ENCODE peak calls at places on chromosomes 4 and X, in four cellular contexts. N is HCT116, M is breast epithelium, K is uterus. Y is an unnamed sample.

GRCh38 chr4:88661724-88662123 is 35.9 kb downstream of the NAP1L5 start:
- DNase-seq in N (no peak), M (no peak), K (no peak), Y (no peak)

GRCh38 chrX:72123471-72124185 is 8.1 kb downstream of the RTL5 start:
- DNase-seq in N (no peak), M (peak; percentile 63), K (no peak), Y (peak; percentile 72)

GRCh38 chrX:72020788-72021187 is 110.1 kb downstream of the NHSL2 start:
- DNase-seq in N (no peak), M (no peak), K (no peak), Y (no peak)

GRCh38 chrX:109312757-109313156 is 169.1 kb downstream of the GUCY2F start:
- DNase-seq in N (no peak), M (no peak), K (no peak), Y (no peak)

GRCh38 chr4:27702710-27703431 is 842.2 kb downstream of the STIM2 start:
- DNase-seq in N (peak; percentile 19), M (no peak), K (no peak), Y (no peak)

GRCh38 chrX:78595901-78596502 is 63.1 kb downstream of the RTL3 start:
- DNase-seq in N (no peak), M (no peak), K (no peak), Y (peak; percentile 36)

GRCh38 chr4:165874072-165874798 is 1.2 kb downstream of the TLL1 start:
- DNase-seq in N (no peak), M (no peak), K (no peak), Y (peak; percentile 78)

GRCh38 chrX:9311411-9312160 is 153.3 kb upstream of the TBL1X start:
- DNase-seq in N (no peak), M (no peak), K (no peak), Y (no peak)

GRCh38 chr4:23929248-23929647 is 39.4 kb upstream of the PPARGC1A start:
- DNase-seq in N (no peak), M (no peak), K (no peak), Y (no peak)

GRCh38 chr4:139665690-139666529 is at the start of gene MGST2:
- DNase-seq in N (no peak), M (peak; percentile 35), K (peak; percentile 63), Y (peak; percentile 85)

GRCh38 chrX:153601511-153602110 is 2.7 kb upstream of the CCNQ start:
- DNase-seq in N (no peak), M (no peak), K (no peak), Y (no peak)

GRCh38 chr4:125736057-125736456 is 421.3 kb downstream of the FAT4 start:
- DNase-seq in N (no peak), M (no peak), K (no peak), Y (no peak)

GRCh38 chr4:114773341-114773740 is 174.7 kb downstream of the UGT8 start:
- DNase-seq in N (no peak), M (no peak), K (no peak), Y (no peak)

GRCh38 chr4:107283587-107284559 is 247.8 kb upstream of the DKK2 start:
- DNase-seq in N (no peak), M (no peak), K (no peak), Y (no peak)

GRCh38 chr4:165288639-165289428 is 38.6 kb upstream of the MSMO1 start:
- DNase-seq in N (no peak), M (no peak), K (no peak), Y (no peak)

GRCh38 chr4:125316781-125317525 is 2.2 kb downstream of the FAT4 start:
- DNase-seq in N (no peak), M (no peak), K (peak; percentile 32), Y (peak; percentile 81)

GRCh38 chr4:73603854-73604584 is 16.2 kb downstream of the RASSF6 start:
- DNase-seq in N (no peak), M (no peak), K (no peak), Y (no peak)

GRCh38 chrX:115324194-115324593 is 34.7 kb downstream of the LUZP4 start:
- DNase-seq in N (no peak), M (no peak), K (peak; percentile 44), Y (peak; percentile 32)

GRCh38 chr4:6768539-6768905 is 14.0 kb upstream of the KIAA0232 start:
- DNase-seq in N (no peak), M (no peak), K (no peak), Y (peak; percentile 46)

DNA sequence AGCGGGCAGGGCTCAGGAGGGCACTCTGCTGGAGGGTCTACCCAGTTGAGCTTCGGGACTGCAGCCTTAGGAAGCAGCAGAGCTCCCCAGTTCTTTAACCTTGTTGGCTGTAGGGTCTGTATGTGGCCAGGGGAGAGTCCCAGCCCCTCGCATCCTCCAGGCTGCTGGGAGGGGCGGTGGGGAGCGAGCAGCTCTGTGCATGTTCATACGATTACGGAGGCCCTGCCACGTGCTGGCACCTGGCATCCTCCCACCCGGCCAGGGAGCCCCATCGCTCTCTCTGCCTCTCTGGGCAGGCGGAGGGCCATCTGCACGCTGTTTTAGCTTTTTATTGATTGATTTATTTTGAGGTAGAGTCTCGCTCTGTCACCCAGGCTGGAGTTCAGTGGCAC is 21.2 kb downstream of the NSG1 start:
- DNase-seq in N (no peak), M (no peak), K (no peak), Y (no peak)
- TF ChIP-seq POLR2A in N (no peak), M (no peak), K (no peak), Y (no peak)

GRCh38 chr4:147839200-147839599 is 107.3 kb downstream of the ARHGAP10 start:
- DNase-seq in N (no peak), M (no peak), K (no peak), Y (no peak)
- H3K4me1 ChIP-seq in N (peaks cover 8% of the 10 kb centered on the region), M (no peaks in the 10 kb centered on the region), K (no peaks in the 10 kb centered on the region), Y (peaks cover 18% of the 10 kb centered on the region)

GRCh38 chrX:32673193-32673592 is 538.2 kb downstream of the DMD start:
- DNase-seq in N (no peak), M (no peak), K (no peak), Y (no peak)
- TF ChIP-seq CTCF in N (no peak), M (no peak), K (no peak), Y (no peak)

GRCh38 chr4:94452476-94453300 is 946 bp downstream of the PDLIM5 start:
- DNase-seq in N (peak; percentile 61), M (peak; percentile 88), K (peak; percentile 81), Y (peak; percentile 90)
- TF ChIP-seq POLR2A in N (no peak), M (peak; percentile 58), K (peak; percentile 82), Y (peak; percentile 71)

GRCh38 chr4:155692361-155692760 is 25.7 kb downstream of the GUCY1A1 start:
- DNase-seq in N (no peak), M (no peak), K (no peak), Y (no peak)

GRCh38 chr4:155690044-155690837 is 23.6 kb downstream of the GUCY1A1 start:
- DNase-seq in N (no peak), M (no peak), K (no peak), Y (no peak)

GRCh38 chr4:155684892-155685550 is 18.4 kb downstream of the GUCY1A1 start:
- DNase-seq in N (no peak), M (no peak), K (no peak), Y (no peak)

GRCh38 chr4:155687380-155687982 is 20.8 kb downstream of the GUCY1A1 start:
- DNase-seq in N (no peak), M (no peak), K (no peak), Y (no peak)

GRCh38 chr4:155688211-155688610 is 21.6 kb downstream of the GUCY1A1 start:
- DNase-seq in N (no peak), M (no peak), K (no peak), Y (no peak)
- H3K4me1 ChIP-seq in N (no peaks in the 10 kb centered on the region), M (no peaks in the 10 kb centered on the region), K (no peaks in the 10 kb centered on the region), Y (peaks cover 12% of the 10 kb centered on the region)

DNA sequence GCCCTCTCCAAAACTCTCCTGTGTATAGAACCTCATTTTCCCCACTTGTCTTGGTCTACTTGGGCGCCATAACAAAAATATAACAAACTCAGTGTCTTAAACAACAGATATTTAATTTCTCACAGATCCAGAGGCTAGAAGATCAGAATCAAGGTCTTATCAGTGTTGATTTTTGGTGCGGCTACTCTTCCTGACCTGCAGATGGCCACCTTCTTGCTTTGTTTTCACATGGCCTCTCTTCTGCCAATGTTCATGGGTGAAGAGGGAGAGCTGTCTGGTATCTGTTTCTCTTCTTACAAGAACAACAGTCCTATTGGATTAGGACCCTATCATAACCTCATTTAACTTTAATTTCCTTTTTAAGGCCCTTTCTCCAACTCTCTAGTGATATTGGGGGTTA is 177.3 kb downstream of the PABPC4L start:
- DNase-seq in N (peak; percentile 34), M (no peak), K (no peak), Y (no peak)
- TF ChIP-seq CTCF in N (peak; percentile 23), M (no peak), K (no peak), Y (no peak)

DNA sequence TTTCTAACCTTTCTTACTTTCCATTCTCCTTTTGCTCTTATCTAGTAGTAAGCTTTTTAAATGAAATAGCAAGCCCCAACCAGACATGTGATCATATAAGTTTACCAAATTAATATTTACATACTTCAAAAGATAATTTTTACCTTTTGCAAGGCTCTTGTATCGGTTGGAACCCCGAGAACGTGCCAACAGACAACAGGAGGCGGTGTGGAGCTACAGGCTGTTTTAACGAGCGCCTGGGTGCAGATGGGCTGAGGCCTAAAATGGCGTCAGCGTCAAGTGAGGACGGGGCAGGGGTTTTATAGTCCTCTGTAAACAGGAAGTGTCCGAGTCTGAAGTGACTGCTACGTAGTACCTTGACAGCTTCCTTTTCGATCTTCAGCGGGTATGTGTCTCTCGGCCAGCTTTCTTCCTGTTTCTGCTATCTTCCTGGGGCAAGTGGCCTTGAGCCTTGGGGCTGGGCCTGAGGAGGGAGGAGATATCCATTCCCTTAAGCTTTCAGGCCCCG is 342.7 kb downstream of the GALNTL6 start:
- DNase-seq in N (no peak), M (no peak), K (no peak), Y (no peak)
- TF ChIP-seq POLR2A in N (no peak), M (no peak), K (no peak), Y (no peak)

GRCh38 chr4:84381759-84382158 is 117.3 kb downstream of the NKX6-1 start:
- DNase-seq in N (no peak), M (no peak), K (no peak), Y (no peak)
- H3K4me1 ChIP-seq in N (no peaks in the 10 kb centered on the region), M (no peaks in the 10 kb centered on the region), K (no peaks in the 10 kb centered on the region), Y (no peaks in the 10 kb centered on the region)

GRCh38 chrX:38841766-38842165 is 40.5 kb downstream of the MID1IP1 start:
- DNase-seq in N (no peak), M (no peak), K (no peak), Y (no peak)

GRCh38 chrX:38847903-38848230 is 46.6 kb downstream of the MID1IP1 start:
- DNase-seq in N (no peak), M (no peak), K (no peak), Y (no peak)

GRCh38 chrX:38839944-38840343 is 38.7 kb downstream of the MID1IP1 start:
- DNase-seq in N (no peak), M (no peak), K (no peak), Y (no peak)

GRCh38 chrX:38847206-38847902 is 46.1 kb downstream of the MID1IP1 start:
- DNase-seq in N (no peak), M (no peak), K (no peak), Y (no peak)

GRCh38 chrX:38845426-38845825 is 44.2 kb downstream of the MID1IP1 start:
- DNase-seq in N (no peak), M (no peak), K (no peak), Y (no peak)
- TF ChIP-seq CTCF in N (no peak), M (no peak), K (no peak), Y (no peak)

DNA sequence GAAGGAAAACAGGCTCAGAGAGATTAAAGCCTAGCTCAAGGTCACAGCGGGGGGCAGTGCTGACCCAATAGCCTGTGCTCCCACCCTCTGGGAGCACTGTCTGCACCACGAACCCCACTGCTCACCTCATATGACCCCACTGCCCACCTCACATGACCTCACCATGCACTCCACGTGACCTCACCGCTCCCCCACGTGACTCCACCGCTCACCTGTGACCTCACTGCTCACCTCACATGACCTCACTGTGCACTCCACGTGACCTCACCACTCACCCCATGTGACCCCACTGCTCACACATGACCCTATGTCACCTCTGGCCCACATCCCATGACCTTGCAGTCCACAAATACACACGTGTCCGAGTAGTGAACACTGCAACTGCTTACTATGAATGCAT is 55.4 kb downstream of the ACOX3 start:
- DNase-seq in N (no peak), M (no peak), K (no peak), Y (no peak)
- TF ChIP-seq POLR2A in N (no peak), M (no peak), K (no peak), Y (no peak)

Y was measured in upper lobe of left lung.